ENCODE peak calls at places on chromosomes 16 and 17, in five cellular contexts. T is uterus, N is PC-3, Z is ovary, Q is pancreas. W is an unnamed sample. For H3K27me3, the result is how much of the 10 kb centered on the place peaks cover.

GRCh38 chr17:78921437-78921971 is 3.7 kb downstream of the TIMP2 start:
- DNase-seq in Q (no peak), Z (no peak), T (no peak), N (no peak), W (peak)

GRCh38 chr16:11619327-11619851 is 32.7 kb upstream of the LITAF start:
- DNase-seq in Q (no peak), N (no peak), T (no peak), Z (no peak), W (no peak)

GRCh38 chr16:53745126-53745525 is 41.2 kb downstream of the FTO start:
- DNase-seq in Z (no peak), T (no peak), N (peak), Q (peak), W (no peak)

GRCh38 chr17:17505610-17506171 is 9.5 kb upstream of the RASD1 start:
- DNase-seq in T (no peak), Z (no peak), Q (no peak), N (no peak), W (no peak)

GRCh38 chr16:90057738-90058173 is 19.4 kb downstream of the PRDM7 start:
- DNase-seq in Z (no peak), N (peak), Q (no peak), T (no peak), W (no peak)

GRCh38 chr16:12228607-12229499 is 252.3 kb downstream of the SNX29 start:
- DNase-seq in N (peak), Q (peak), T (peak), Z (peak), W (peak)

GRCh38 chr17:55286681-55287589 is 22.2 kb downstream of the HLF start:
- DNase-seq in Z (no peak), Q (peak), N (peak), T (no peak), W (no peak)

GRCh38 chr16:82848013-82848412 is 221.2 kb downstream of the CDH13 start:
- DNase-seq in Q (no peak), T (no peak), Z (no peak), N (no peak), W (no peak)

GRCh38 chr16:31201511-31202401 is 804 bp downstream of the PYCARD start:
- DNase-seq in T (no peak), Q (peak), Z (no peak), N (no peak), W (no peak)

GRCh38 chr16:30382398-30383015 is at the start of gene SEPTIN1:
- DNase-seq in T (no peak), N (no peak), Z (no peak), Q (no peak), W (no peak)

GRCh38 chr16:19252904-19253303 is 32.6 kb upstream of the CLEC19A start:
- DNase-seq in N (no peak), T (no peak), Q (no peak), Z (no peak), W (no peak)

GRCh38 chr16:27365142-27366089 is 36.6 kb upstream of the IL21R start:
- DNase-seq in T (no peak), Z (no peak), Q (peak), N (peak), W (no peak)

GRCh38 chr17:77553459-77554066 is 404.9 kb upstream of the TNRC6C start:
- DNase-seq in N (no peak), T (no peak), Z (no peak), Q (no peak), W (no peak)

GRCh38 chr17:20266806-20267458 is 200.4 kb downstream of the LGALS9B start:
- DNase-seq in N (no peak), T (peak), Q (no peak), Z (peak), W (no peak)

GRCh38 chr16:11627822-11628457 is 40.3 kb upstream of the SNN start:
- DNase-seq in Q (no peak), Z (no peak), N (peak), T (no peak), W (no peak)

GRCh38 chr16:12513791-12514175 is 289.9 kb downstream of the CPPED1 start:
- DNase-seq in Z (no peak), N (no peak), T (no peak), Q (no peak), W (no peak)

GRCh38 chr16:59368586-59368985 is 634.5 kb upstream of the GOT2 start:
- DNase-seq in Z (no peak), Q (no peak), N (no peak), T (no peak), W (no peak)

GRCh38 chr16:80198265-80198994 is 342.4 kb upstream of the DYNLRB2 start:
- DNase-seq in Q (no peak), N (peak), T (no peak), Z (no peak), W (no peak)

GRCh38 chr17:72104164-72104862 is 16.5 kb upstream of the SOX9 start:
- DNase-seq in Z (no peak), T (no peak), Q (no peak), N (peak), W (no peak)

GRCh38 chr16:86570542-86571196 is 4.0 kb downstream of the FOXC2 start:
- DNase-seq in Z (no peak), Q (no peak), T (no peak), N (no peak), W (no peak)

GRCh38 chr16:64900029-64900428 is 221.8 kb downstream of the CDH11 start:
- DNase-seq in Z (no peak), N (no peak), Q (no peak), T (no peak), W (no peak)

GRCh38 chr16:66651965-66652364 is 44.6 kb downstream of the CMTM4 start:
- DNase-seq in N (no peak), T (no peak), Q (no peak), Z (no peak), W (no peak)

GRCh38 chr17:78013683-78014467 is 55.4 kb downstream of the TNRC6C start:
- DNase-seq in Z (peak), T (peak), Q (peak), N (peak), W (no peak)

GRCh38 chr17:29584452-29585079 is 4.9 kb downstream of the GIT1 start:
- DNase-seq in Q (no peak), N (no peak), T (peak), Z (no peak), W (peak)

GRCh38 chr16:15993946-15994665 is 44.7 kb downstream of the ABCC1 start:
- DNase-seq in T (no peak), Q (no peak), N (no peak), Z (no peak), W (no peak)

GRCh38 chr17:80795737-80796136 is 195.9 kb upstream of the CHMP6 start:
- DNase-seq in N (no peak), T (no peak), Z (peak), Q (no peak), W (peak)

GRCh38 chr16:75111514-75112280 is 4.9 kb downstream of the LDHD start:
- DNase-seq in Q (no peak), T (peak), N (no peak), Z (peak), W (no peak)

GRCh38 chr17:1347681-1348318 is 52.2 kb downstream of the YWHAE start:
- DNase-seq in T (peak), Z (no peak), Q (no peak), N (no peak), W (no peak)

GRCh38 chr16:89920723-89921122 is 2.1 kb downstream of the MC1R start:
- DNase-seq in Q (no peak), T (no peak), Z (no peak), N (no peak), W (no peak)

GRCh38 chr16:3879258-3879886 is 1.1 kb downstream of the CREBBP start:
- DNase-seq in T (no peak), N (peak), Q (no peak), Z (no peak), W (no peak)

GRCh38 chr17:36627101-36627500 is 25.7 kb downstream of the MRM1 start:
- DNase-seq in Z (no peak), N (no peak), Q (no peak), T (no peak), W (no peak)

DNA sequence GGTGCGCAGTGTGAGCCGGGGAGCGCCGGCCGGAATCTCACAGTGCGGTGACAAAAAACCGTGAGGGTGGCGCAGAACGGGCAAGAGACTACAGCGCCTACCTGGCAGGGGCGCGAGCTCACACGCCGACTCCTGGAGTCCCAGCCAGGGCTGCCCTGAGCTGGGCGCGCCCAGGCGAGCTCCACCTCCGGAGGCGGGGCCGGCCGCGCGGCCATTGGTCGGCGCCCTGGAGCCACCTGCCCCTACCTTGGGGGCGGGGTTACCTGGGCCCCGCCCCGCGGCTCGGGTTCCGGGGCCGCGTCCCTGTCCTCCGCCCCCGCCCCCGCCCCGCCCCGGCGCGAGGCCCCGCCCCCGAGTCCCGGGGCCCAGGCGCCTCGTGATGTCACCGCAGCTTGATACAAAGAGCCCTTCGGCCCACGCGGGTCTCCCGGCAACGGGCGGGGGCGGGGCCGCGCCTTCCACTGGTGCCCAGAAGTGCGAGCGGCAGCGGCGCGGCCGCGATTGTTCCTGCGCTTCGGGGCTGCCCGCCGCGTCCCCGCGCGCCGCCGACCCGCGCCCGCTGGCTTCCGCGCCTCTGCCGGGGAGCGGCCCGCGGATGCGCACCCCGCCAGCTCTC is 96.3 kb downstream of the RAB11FIP4 start:
- DNase-seq in T (peak), Q (peak), Z (peak), N (peak), W (peak)
- H3K27me3 ChIP-seq in T (under half), Q (under half), Z (under half), N (under half), W (under half)

GRCh38 chr16:49586466-49586865 is 212.9 kb downstream of the C16orf78 start:
- DNase-seq in N (no peak), Z (no peak), T (no peak), Q (no peak), W (peak)

GRCh38 chr16:49587511-49587910 is 213.9 kb downstream of the C16orf78 start:
- DNase-seq in Q (no peak), N (no peak), T (no peak), Z (no peak), W (no peak)

GRCh38 chr16:49588061-49588460 is 214.5 kb downstream of the C16orf78 start:
- DNase-seq in Z (peak), Q (no peak), T (peak), N (no peak), W (no peak)

GRCh38 chr16:49588729-49589384 is 215.3 kb downstream of the C16orf78 start:
- DNase-seq in Q (no peak), Z (peak), N (no peak), T (no peak), W (peak)

DNA sequence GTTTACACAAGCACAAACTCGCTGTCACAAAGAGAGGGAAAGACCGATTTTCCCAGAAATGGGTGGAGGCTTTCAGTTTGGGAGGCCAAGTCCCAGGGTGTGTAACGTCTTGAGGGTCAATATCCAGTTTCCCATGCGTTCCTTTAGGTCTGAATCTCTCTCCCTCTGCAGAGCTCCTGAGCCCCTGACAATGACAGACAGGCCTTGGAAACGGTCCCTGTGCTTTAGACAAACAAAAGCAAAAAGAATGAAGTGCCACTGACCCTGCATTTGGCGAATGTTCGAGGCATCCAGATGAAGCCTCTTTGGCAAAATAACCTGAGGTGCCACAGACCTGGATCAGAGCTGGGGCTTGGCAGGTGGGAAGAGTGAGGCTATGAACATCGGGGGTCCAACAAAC is 213.4 kb downstream of the C16orf78 start:
- DNase-seq in T (no peak), Q (no peak), Z (no peak), N (no peak), W (no peak)
- H3K4me3 ChIP-seq in T (no peak), Q (no peak), Z (no peak), N (no peak), W (no peak)

GRCh38 chr16:72897707-72898106 is 150.2 kb downstream of the ZFHX3 start:
- DNase-seq in T (no peak), Q (no peak), Z (no peak), N (no peak), W (no peak)

GRCh38 chr16:72891291-72892227 is 156.4 kb downstream of the ZFHX3 start:
- DNase-seq in N (no peak), T (no peak), Q (no peak), Z (no peak), W (no peak)

GRCh38 chr16:72896719-72897118 is 151.2 kb downstream of the ZFHX3 start:
- DNase-seq in N (no peak), Z (no peak), Q (no peak), T (no peak), W (no peak)

GRCh38 chr16:72895951-72896350 is 152.0 kb downstream of the ZFHX3 start:
- DNase-seq in Q (no peak), T (no peak), N (no peak), Z (no peak), W (no peak)

GRCh38 chr16:72894291-72895151 is 153.4 kb downstream of the ZFHX3 start:
- DNase-seq in Q (no peak), T (peak), N (no peak), Z (no peak), W (no peak)
- TF ChIP-seq CTCF in Q (no peak), T (no peak), N (no peak), Z (no peak), W (no peak)

GRCh38 chr17:7438050-7438614 is 1.2 kb upstream of the FGF11 start:
- DNase-seq in Z (peak), Q (peak), N (no peak), T (peak), W (no peak)
- H3K27me3 ChIP-seq in Z (under half), Q (under half), N (under half), T (under half), W (under half)